ENCODE peak calls at places on chromosomes 4 and X, in five cellular contexts. K is NCI-H1105 treated with DMSO at 0.1 percent for 48 hours, A is NCI-H2081, P is IMR-90, O is tibial artery. V is an unnamed sample.

GRCh38 chr4:78675325-78675724 is 100.8 kb upstream of the BMP2K start:
- DNase-seq in K (no peak), P (no peak), O (no peak), A (no peak), V (no peak)

GRCh38 chr4:168631241-168632151 is 134.6 kb downstream of the PALLD start:
- DNase-seq in P (peak), A (no peak), O (peak), K (peak), V (peak)

GRCh38 chr4:148749403-148749802 is 307.2 kb upstream of the NR3C2 start:
- DNase-seq in P (no peak), O (no peak), K (no peak), A (no peak), V (no peak)

GRCh38 chr4:121256346-121256745 is 92.2 kb upstream of the TNIP3 start:
- DNase-seq in O (no peak), P (peak), A (no peak), K (no peak), V (no peak)

GRCh38 chrX:64321507-64321906 is 73.7 kb downstream of the MTMR8 start:
- DNase-seq in O (no peak), A (no peak), K (no peak), P (no peak), V (no peak)

GRCh38 chr4:98150092-98150761 is 7.0 kb upstream of the STPG2 start:
- DNase-seq in K (peak), A (no peak), O (no peak), P (peak), V (no peak)

GRCh38 chrX:21678059-21678458 is 19.9 kb upstream of the KLHL34 start:
- DNase-seq in K (no peak), A (no peak), O (no peak), P (no peak), V (no peak)

GRCh38 chr4:4901877-4902276 is 42.4 kb downstream of the MSX1 start:
- DNase-seq in P (no peak), O (no peak), A (no peak), K (no peak), V (no peak)

GRCh38 chr4:47531241-47531953 is 46.3 kb downstream of the ATP10D start:
- DNase-seq in P (peak), K (no peak), A (no peak), O (no peak), V (no peak)

GRCh38 chrX:146385529-146385928 is 424.0 kb upstream of the CXorf51B start:
- DNase-seq in K (no peak), O (no peak), A (no peak), P (no peak), V (no peak)

GRCh38 chr4:109560687-109561452 is 824 bp downstream of the MCUB start:
- DNase-seq in A (no peak), O (peak), K (no peak), P (peak), V (peak)

GRCh38 chr4:37631551-37631950 is 54.6 kb downstream of the RELL1 start:
- DNase-seq in A (no peak), O (peak), P (peak), K (no peak), V (no peak)

GRCh38 chr4:184752496-184753275 is 18.8 kb upstream of the CENPU start:
- DNase-seq in K (no peak), A (no peak), P (no peak), O (no peak), V (no peak)

V was measured in left kidney.